ENCODE peak calls at places on chromosomes 13 and 19, in nine cellular contexts. X is AG10803, R is gastrocnemius medialis, T is spleen, P is omental fat pad, D is fibroblast of lung, E is left ventricle myocardium inferior, W is AG09319, K is BE2C. A is an unnamed sample.

GRCh38 chr13:72726721-72727416 is 560 bp downstream of the MZT1 start:
- DNase-seq in X (peak), R (no peak), T (peak), P (no peak), D (peak), E (peak), W (no peak), K (peak), A (no peak)

GRCh38 chr19:30224689-30225606 is 147.2 kb upstream of the ZNF536 start:
- DNase-seq in X (peak), R (no peak), T (no peak), P (no peak), D (peak), E (no peak), W (no peak), K (peak), A (no peak)

GRCh38 chr13:83907196-83907989 is 25.1 kb upstream of the SLITRK1 start:
- DNase-seq in X (no peak), R (no peak), T (no peak), P (no peak), D (no peak), E (no peak), W (no peak), K (no peak), A (no peak)

GRCh38 chr13:96519380-96519779 is 429.5 kb downstream of the HS6ST3 start:
- DNase-seq in X (no peak), R (no peak), T (no peak), P (no peak), D (no peak), E (no peak), W (no peak), K (no peak), A (no peak)

GRCh38 chr13:85312071-85312470 is 487.1 kb downstream of the SLITRK6 start:
- DNase-seq in X (no peak), R (no peak), T (no peak), P (no peak), D (no peak), E (no peak), W (no peak), K (no peak), A (no peak)

GRCh38 chr13:21898990-21899389 is 228.1 kb downstream of the FGF9 start:
- DNase-seq in X (no peak), R (no peak), T (no peak), P (no peak), D (no peak), E (no peak), W (no peak), K (no peak), A (no peak)

GRCh38 chr19:53394522-53394973 is 401 bp upstream of the ZNF765 start:
- DNase-seq in X (peak), R (no peak), T (peak), P (peak), D (no peak), E (peak), W (peak), K (peak), A (no peak)

GRCh38 chr19:44658069-44658727 is 13.1 kb upstream of the CEACAM19 start:
- DNase-seq in X (no peak), R (no peak), T (no peak), P (no peak), D (no peak), E (no peak), W (no peak), K (no peak), A (no peak)

GRCh38 chr19:35260694-35261304 is 8.0 kb upstream of the USF2 start:
- DNase-seq in X (no peak), R (no peak), T (peak), P (no peak), D (no peak), E (no peak), W (no peak), K (no peak), A (no peak)

GRCh38 chr19:47351545-47351944 is 2.4 kb downstream of the DHX34 start:
- DNase-seq in X (peak), R (no peak), T (no peak), P (no peak), D (peak), E (no peak), W (no peak), K (peak), A (no peak)

GRCh38 chr13:54449922-54450321 is 1421.3 kb downstream of the OLFM4 start:
- DNase-seq in X (no peak), R (no peak), T (no peak), P (no peak), D (no peak), E (no peak), W (no peak), K (no peak), A (no peak)

GRCh38 chr13:27211771-27212364 is 39.5 kb upstream of the RPL21 start:
- DNase-seq in X (peak), R (no peak), T (no peak), P (no peak), D (peak), E (no peak), W (no peak), K (no peak), A (no peak)

DNA sequence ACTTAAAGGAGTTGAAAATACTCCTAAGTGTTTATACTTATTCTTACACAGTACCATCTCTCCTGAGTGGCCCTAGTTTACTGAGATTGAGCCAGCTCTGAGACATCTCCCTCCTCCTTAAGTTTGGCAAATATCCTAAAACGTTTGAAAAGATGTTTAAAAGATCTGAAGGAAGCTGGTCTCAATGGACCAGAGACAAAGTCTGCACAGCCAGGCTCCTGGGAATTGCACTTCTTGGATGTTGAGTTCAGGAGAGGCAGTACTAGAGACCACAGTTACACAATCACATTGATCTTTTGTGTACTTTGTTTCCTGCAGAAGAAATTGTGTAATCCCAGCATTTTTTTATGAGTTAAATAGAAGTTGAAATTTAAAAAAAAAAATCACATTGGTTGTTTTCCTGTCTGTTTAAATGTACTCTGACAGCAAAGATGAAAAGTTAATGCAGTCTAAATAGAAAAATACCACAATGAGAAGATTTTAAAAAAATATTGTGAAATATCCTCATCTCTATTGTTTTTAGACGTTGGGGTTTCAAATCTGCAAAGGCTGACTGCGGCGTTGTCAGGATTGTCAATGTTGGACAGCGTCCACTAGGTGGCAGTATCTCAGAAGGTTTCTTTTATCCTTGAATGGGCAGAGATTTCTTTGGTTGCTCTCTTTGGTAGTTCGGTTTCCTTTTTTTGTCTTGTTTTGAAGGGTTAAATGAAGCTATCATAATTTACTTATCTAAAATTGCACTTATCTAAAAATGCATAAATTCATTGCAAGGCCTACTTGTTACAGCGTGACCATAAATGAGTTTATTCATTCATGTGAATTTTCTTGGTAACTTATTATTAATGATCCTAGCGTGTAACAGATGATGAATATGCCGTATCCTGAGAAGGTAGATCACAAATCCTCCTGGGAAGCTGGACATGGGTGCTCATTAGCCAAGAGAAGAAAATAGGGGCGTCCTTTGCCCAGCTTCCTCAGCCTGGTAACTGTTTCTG is 20.9 kb downstream of the TNFSF11 start:
- DNase-seq in X (peak), R (peak), T (no peak), P (no peak), D (peak), E (no peak), W (peak), K (peak), A (peak)
- TF ChIP-seq CTCF in X (peak), R (peak), T (peak), P (peak), D (peak), E (peak), W (peak), K (peak), A (peak)

GRCh38 chr19:33311326-33311682 is 9.0 kb upstream of the CEBPA start:
- DNase-seq in X (no peak), R (no peak), T (no peak), P (no peak), D (no peak), E (no peak), W (no peak), K (no peak), A (no peak)
- TF ChIP-seq CTCF in X (no peak), R (peak), T (no peak), P (no peak), D (no peak), E (no peak), W (no peak), K (peak), A (no peak)

GRCh38 chr13:110812869-110813645 is 99.6 kb downstream of the ING1 start:
- DNase-seq in X (no peak), R (no peak), T (no peak), P (no peak), D (no peak), E (no peak), W (no peak), K (no peak), A (no peak)

GRCh38 chr13:110811751-110812110 is 98.2 kb downstream of the ING1 start:
- DNase-seq in X (no peak), R (no peak), T (no peak), P (no peak), D (no peak), E (no peak), W (no peak), K (no peak), A (no peak)

GRCh38 chr13:110811008-110811720 is 97.7 kb downstream of the ING1 start:
- DNase-seq in X (no peak), R (no peak), T (no peak), P (no peak), D (no peak), E (no peak), W (no peak), K (no peak), A (no peak)

GRCh38 chr13:110813646-110814624 is 100.4 kb downstream of the ING1 start:
- DNase-seq in X (no peak), R (no peak), T (no peak), P (no peak), D (no peak), E (no peak), W (no peak), K (no peak), A (no peak)

DNA sequence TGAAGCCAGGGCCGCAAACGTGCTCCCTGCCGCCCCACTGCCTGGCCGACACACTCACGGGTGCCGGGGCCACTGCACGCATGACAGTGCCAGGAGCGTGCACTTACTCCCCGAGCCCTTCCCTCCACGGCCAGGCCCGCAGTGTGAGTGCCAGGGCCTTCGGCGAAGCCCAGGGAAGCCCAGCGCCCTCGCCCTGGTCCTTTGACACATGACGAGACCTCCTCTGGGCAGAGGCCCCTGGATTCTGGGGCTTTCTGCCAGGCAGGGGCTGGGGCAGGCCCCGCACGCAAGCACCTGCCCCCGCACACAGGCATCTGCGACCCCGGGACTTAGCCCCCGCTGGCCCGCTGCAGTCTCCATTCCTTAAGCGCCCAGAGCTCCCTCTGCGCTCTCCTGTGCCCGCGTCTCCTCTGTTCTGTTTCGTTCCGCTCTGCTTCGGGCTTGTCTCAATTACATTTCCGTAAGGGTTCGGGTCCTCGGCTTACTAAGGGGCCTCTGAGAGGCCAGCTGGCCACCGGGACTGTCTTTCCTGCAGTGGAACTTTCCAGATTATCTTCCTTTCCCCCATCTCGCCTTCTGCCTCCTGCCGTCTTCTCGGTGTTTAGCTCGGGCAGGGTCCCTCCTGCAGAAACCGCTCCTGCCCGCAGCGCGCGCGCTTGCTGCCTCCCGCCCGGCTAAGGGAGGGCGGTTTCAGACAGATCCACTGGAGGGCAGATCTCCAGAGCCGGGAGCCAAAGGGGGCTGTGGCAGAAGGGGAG is 98.8 kb downstream of the ING1 start:
- DNase-seq in X (peak), R (no peak), T (no peak), P (no peak), D (peak), E (no peak), W (no peak), K (no peak), A (no peak)
- TF ChIP-seq CTCF in X (no peak), R (no peak), T (no peak), P (no peak), D (no peak), E (peak), W (peak), K (no peak), A (no peak)

GRCh38 chr13:62119739-62120700 is 704.4 kb upstream of the PCDH20 start:
- DNase-seq in X (no peak), R (no peak), T (no peak), P (no peak), D (peak), E (no peak), W (no peak), K (no peak), A (no peak)
- TF ChIP-seq CTCF in X (peak), R (no peak), T (no peak), P (no peak), D (no peak), E (peak), W (peak), K (peak), A (peak)

GRCh38 chr19:41431426-41432386 is 4.5 kb upstream of the B3GNT8 start:
- DNase-seq in X (peak), R (peak), T (no peak), P (no peak), D (peak), E (peak), W (no peak), K (peak), A (no peak)
- TF ChIP-seq CTCF in X (peak), R (peak), T (no peak), P (no peak), D (peak), E (peak), W (peak), K (peak), A (peak)

A was measured in D721Med.